ENCODE peak calls at places on chromosomes 3 and 15, in four cellular contexts. One of them, this sample, is unnamed.

GRCh38 chr3:110352841-110353595 is 718.6 kb upstream of the NECTIN3 start:
- DNase-seq in HCT116: no peak
- DNase-seq in CD8-positive, alpha-beta memory T cell: no peak
- DNase-seq in neural progenitor cell: no peak
- DNase-seq in this sample: no peak

GRCh38 chr15:86756688-86757087 is 677.0 kb downstream of the AGBL1 start:
- DNase-seq in HCT116: no peak
- DNase-seq in CD8-positive, alpha-beta memory T cell: no peak
- DNase-seq in neural progenitor cell: no peak
- DNase-seq in this sample: no peak

GRCh38 chr3:14890470-14890869 is 56.9 kb upstream of the NR2C2 start:
- DNase-seq in HCT116: no peak
- DNase-seq in CD8-positive, alpha-beta memory T cell: no peak
- DNase-seq in neural progenitor cell: no peak
- DNase-seq in this sample: no peak

GRCh38 chr3:7871161-7871560 is 630.5 kb upstream of the LMCD1 start:
- DNase-seq in HCT116: no peak
- DNase-seq in CD8-positive, alpha-beta memory T cell: no peak
- DNase-seq in neural progenitor cell: no peak
- DNase-seq in this sample: no peak

GRCh38 chr3:55746808-55747413 is 259.8 kb upstream of the WNT5A start:
- DNase-seq in HCT116: no peak
- DNase-seq in CD8-positive, alpha-beta memory T cell: no peak
- DNase-seq in neural progenitor cell: no peak
- DNase-seq in this sample: no peak

GRCh38 chr3:123346041-123346440 is 102.8 kb downstream of the ADCY5 start:
- DNase-seq in HCT116: no peak
- DNase-seq in CD8-positive, alpha-beta memory T cell: no peak
- DNase-seq in neural progenitor cell: no peak
- DNase-seq in this sample: no peak

GRCh38 chr3:144380832-144381231 is 409.2 kb downstream of the DIPK2A start:
- DNase-seq in HCT116: no peak
- DNase-seq in CD8-positive, alpha-beta memory T cell: no peak
- DNase-seq in neural progenitor cell: no peak
- DNase-seq in this sample: no peak

GRCh38 chr3:101803152-101803782 is 24.3 kb downstream of the NXPE3 start:
- DNase-seq in HCT116: peak; percentile 43
- DNase-seq in CD8-positive, alpha-beta memory T cell: peak; percentile 67
- DNase-seq in neural progenitor cell: peak; percentile 77
- DNase-seq in this sample: peak; percentile 63

GRCh38 chr3:168100777-168101492 is 5.2 kb upstream of the GOLIM4 start:
- DNase-seq in HCT116: no peak
- DNase-seq in CD8-positive, alpha-beta memory T cell: no peak
- DNase-seq in neural progenitor cell: no peak
- DNase-seq in this sample: no peak

GRCh38 chr3:128149632-128150031 is 3.6 kb upstream of the EEFSEC start:
- DNase-seq in HCT116: no peak
- DNase-seq in CD8-positive, alpha-beta memory T cell: no peak
- DNase-seq in neural progenitor cell: no peak
- DNase-seq in this sample: no peak

GRCh38 chr3:197394464-197395321 is 96.3 kb upstream of the DLG1 start:
- DNase-seq in HCT116: peak; percentile 78
- DNase-seq in CD8-positive, alpha-beta memory T cell: peak; percentile 11
- DNase-seq in neural progenitor cell: no peak
- DNase-seq in this sample: peak; percentile 30

GRCh38 chr3:100710355-100711198 is 1.3 kb downstream of the TFG start:
- DNase-seq in HCT116: peak; percentile 31
- DNase-seq in CD8-positive, alpha-beta memory T cell: peak; percentile 28
- DNase-seq in neural progenitor cell: peak; percentile 47
- DNase-seq in this sample: no peak

GRCh38 chr3:190325923-190326322 is 3.7 kb upstream of the CLDN1 start:
- DNase-seq in HCT116: no peak
- DNase-seq in CD8-positive, alpha-beta memory T cell: no peak
- DNase-seq in neural progenitor cell: no peak
- DNase-seq in this sample: no peak

GRCh38 chr3:54936561-54936960 is 8.7 kb upstream of the LRTM1 start:
- DNase-seq in HCT116: no peak
- DNase-seq in CD8-positive, alpha-beta memory T cell: no peak
- DNase-seq in neural progenitor cell: no peak
- DNase-seq in this sample: no peak

GRCh38 chr3:149376728-149377407 is 581 bp downstream of the TM4SF1 start:
- DNase-seq in HCT116: no peak
- DNase-seq in CD8-positive, alpha-beta memory T cell: no peak
- DNase-seq in neural progenitor cell: no peak
- DNase-seq in this sample: peak; percentile 24

GRCh38 chr3:89560546-89560945 is 453.1 kb downstream of the EPHA3 start:
- DNase-seq in HCT116: no peak
- DNase-seq in CD8-positive, alpha-beta memory T cell: no peak
- DNase-seq in neural progenitor cell: no peak
- DNase-seq in this sample: no peak

GRCh38 chr3:45480218-45480617 is 91.8 kb downstream of the LARS2 start:
- DNase-seq in HCT116: no peak
- DNase-seq in CD8-positive, alpha-beta memory T cell: no peak
- DNase-seq in neural progenitor cell: no peak
- DNase-seq in this sample: no peak

GRCh38 chr3:151276038-151277027 is 2.0 kb downstream of the P2RY14 start:
- DNase-seq in HCT116: no peak
- DNase-seq in CD8-positive, alpha-beta memory T cell: peak; percentile 56
- DNase-seq in neural progenitor cell: no peak
- DNase-seq in this sample: no peak

GRCh38 chr3:183275418-183275817 is 22.4 kb downstream of the B3GNT5 start:
- DNase-seq in HCT116: no peak
- DNase-seq in CD8-positive, alpha-beta memory T cell: no peak
- DNase-seq in neural progenitor cell: no peak
- DNase-seq in this sample: no peak

GRCh38 chr3:133895208-133896001 is at the start of gene RAB6B:
- DNase-seq in HCT116: no peak
- DNase-seq in CD8-positive, alpha-beta memory T cell: no peak
- DNase-seq in neural progenitor cell: peak; percentile 89
- DNase-seq in this sample: peak; percentile 34

GRCh38 chr15:55319537-55320325 is 709 bp downstream of the PIGB start:
- DNase-seq in HCT116: no peak
- DNase-seq in CD8-positive, alpha-beta memory T cell: no peak
- DNase-seq in neural progenitor cell: peak; percentile 7
- DNase-seq in this sample: no peak

GRCh38 chr3:138389144-138389601 is 40.8 kb downstream of the MRAS start:
- DNase-seq in HCT116: no peak
- DNase-seq in CD8-positive, alpha-beta memory T cell: no peak
- DNase-seq in neural progenitor cell: no peak
- DNase-seq in this sample: no peak

GRCh38 chr3:177131927-177132636 is 65.2 kb downstream of the TBL1XR1 start:
- DNase-seq in HCT116: no peak
- DNase-seq in CD8-positive, alpha-beta memory T cell: no peak
- DNase-seq in neural progenitor cell: no peak
- DNase-seq in this sample: no peak

GRCh38 chr3:11482024-11482423 is 161.7 kb downstream of the VGLL4 start:
- DNase-seq in HCT116: no peak
- DNase-seq in CD8-positive, alpha-beta memory T cell: no peak
- DNase-seq in neural progenitor cell: no peak
- DNase-seq in this sample: peak; percentile 82

DNA sequence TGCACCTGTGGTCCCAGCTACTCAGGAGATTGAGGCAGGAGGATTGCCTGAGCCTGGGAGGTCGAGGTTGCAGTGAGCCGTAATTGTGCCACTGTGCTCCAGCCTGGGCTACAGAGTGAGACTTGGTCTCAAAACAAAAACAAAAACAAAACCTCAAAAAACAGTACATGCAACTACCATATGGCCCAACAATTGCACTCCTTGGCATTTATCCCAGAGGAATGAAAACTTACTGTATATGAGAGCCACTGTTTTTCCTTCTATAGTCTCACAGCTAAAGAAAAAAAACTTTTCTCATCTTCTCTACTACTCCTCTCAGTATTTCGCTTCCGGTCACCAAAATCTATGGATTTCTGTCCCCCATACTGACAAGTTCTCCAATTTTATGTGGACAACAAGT is 84.3 kb downstream of the FLNB start:
- DNase-seq in HCT116: no peak
- DNase-seq in CD8-positive, alpha-beta memory T cell: no peak
- DNase-seq in neural progenitor cell: no peak
- DNase-seq in this sample: no peak
- H3K36me3 ChIP-seq in HCT116: peaks cover 6% of the 10 kb centered on the region
- H3K36me3 ChIP-seq in CD8-positive, alpha-beta memory T cell: no peaks in the 10 kb centered on the region
- H3K36me3 ChIP-seq in neural progenitor cell: no peaks in the 10 kb centered on the region
- H3K36me3 ChIP-seq in this sample: no peaks in the 10 kb centered on the region

DNA sequence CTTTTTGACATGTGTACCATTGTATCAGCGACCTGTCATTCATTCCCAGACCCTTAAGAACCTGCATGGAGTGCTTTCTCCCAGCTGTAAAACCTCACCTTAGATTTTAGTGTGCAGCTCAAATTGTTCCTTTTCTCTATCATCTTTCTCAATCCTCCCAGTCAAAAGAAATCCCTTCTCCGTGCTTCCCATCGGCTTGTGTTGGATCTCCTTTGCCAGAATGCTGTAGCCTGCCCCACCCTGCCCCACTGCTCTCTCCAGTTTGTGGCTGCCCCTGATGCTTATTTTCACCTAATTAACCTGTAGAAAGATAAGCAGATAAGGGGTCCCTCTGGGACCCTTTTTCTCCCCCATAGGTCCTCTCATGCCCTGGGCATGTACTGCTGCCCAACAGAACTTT is 51.1 kb downstream of the ANXA2 start:
- DNase-seq in HCT116: no peak
- DNase-seq in CD8-positive, alpha-beta memory T cell: no peak
- DNase-seq in neural progenitor cell: no peak
- DNase-seq in this sample: no peak
- H3K36me3 ChIP-seq in HCT116: peaks cover 49% of the 10 kb centered on the region
- H3K36me3 ChIP-seq in CD8-positive, alpha-beta memory T cell: peaks cover 32% of the 10 kb centered on the region
- H3K36me3 ChIP-seq in neural progenitor cell: no peaks in the 10 kb centered on the region
- H3K36me3 ChIP-seq in this sample: no peaks in the 10 kb centered on the region

GRCh38 chr15:74622758-74623157 is 7.1 kb downstream of the CLK3 start:
- DNase-seq in HCT116: no peak
- DNase-seq in CD8-positive, alpha-beta memory T cell: no peak
- DNase-seq in neural progenitor cell: no peak
- DNase-seq in this sample: no peak

GRCh38 chr15:74621546-74621920 is 5.9 kb downstream of the CLK3 start:
- DNase-seq in HCT116: no peak
- DNase-seq in CD8-positive, alpha-beta memory T cell: no peak
- DNase-seq in neural progenitor cell: no peak
- DNase-seq in this sample: no peak

GRCh38 chr15:74621936-74622335 is 6.3 kb downstream of the CLK3 start:
- DNase-seq in HCT116: no peak
- DNase-seq in CD8-positive, alpha-beta memory T cell: no peak
- DNase-seq in neural progenitor cell: peak; percentile 54
- DNase-seq in this sample: peak; percentile 36

GRCh38 chr15:74619916-74620635 is 4.4 kb downstream of the CLK3 start:
- DNase-seq in HCT116: no peak
- DNase-seq in CD8-positive, alpha-beta memory T cell: no peak
- DNase-seq in neural progenitor cell: no peak
- DNase-seq in this sample: no peak

DNA sequence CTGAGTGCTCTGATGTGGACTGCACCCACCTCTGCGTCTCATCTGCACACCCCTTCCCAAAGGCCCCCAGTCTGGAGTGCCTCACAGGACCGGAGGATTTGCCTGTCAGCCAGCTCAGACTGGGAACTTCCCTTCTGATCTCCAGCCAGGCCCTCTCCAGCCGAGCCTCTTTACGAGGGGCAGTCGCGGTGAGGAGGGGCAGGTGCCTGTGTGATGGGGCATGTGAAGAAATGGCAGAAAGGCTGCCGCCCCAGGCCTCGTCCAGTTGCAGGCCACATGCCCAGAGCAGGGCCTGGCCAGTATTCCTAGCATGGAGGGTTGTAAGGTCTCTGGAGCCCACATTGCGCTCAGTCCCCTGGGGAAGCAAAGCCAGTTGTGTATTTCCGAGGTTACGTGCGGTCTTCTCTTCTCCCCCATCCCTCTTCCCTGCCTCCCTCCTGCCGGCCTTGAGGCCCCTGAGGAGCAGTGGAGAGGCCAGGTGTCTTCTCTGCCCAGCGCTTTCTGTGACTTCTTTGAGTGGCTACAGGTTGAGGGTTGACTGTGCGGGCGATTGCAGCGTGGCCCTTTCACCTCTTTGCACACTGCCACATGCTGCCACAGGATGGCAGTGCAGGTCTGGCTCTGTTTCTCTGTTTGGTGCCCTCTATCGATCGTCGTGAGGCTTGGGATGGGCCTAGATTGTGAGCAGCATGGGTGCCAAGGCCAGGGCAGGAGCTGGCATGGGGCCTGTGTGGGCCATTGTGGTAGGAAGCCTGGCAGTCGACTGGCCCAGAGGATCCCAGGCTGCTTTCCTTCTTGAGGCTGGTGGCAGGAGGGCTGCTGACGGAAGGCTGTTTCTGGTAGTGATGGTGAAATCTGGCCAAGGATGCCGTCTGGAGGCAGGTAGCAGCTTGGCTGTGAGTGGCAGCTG is 5.3 kb downstream of the CLK3 start:
- DNase-seq in HCT116: peak; percentile 77
- DNase-seq in CD8-positive, alpha-beta memory T cell: peak; percentile 64
- DNase-seq in neural progenitor cell: peak; percentile 84
- DNase-seq in this sample: peak; percentile 51
- H3K36me3 ChIP-seq in HCT116: peaks cover 37% of the 10 kb centered on the region
- H3K36me3 ChIP-seq in CD8-positive, alpha-beta memory T cell: peaks cover 66% of the 10 kb centered on the region
- H3K36me3 ChIP-seq in neural progenitor cell: no peaks in the 10 kb centered on the region
- H3K36me3 ChIP-seq in this sample: no peaks in the 10 kb centered on the region

DNA sequence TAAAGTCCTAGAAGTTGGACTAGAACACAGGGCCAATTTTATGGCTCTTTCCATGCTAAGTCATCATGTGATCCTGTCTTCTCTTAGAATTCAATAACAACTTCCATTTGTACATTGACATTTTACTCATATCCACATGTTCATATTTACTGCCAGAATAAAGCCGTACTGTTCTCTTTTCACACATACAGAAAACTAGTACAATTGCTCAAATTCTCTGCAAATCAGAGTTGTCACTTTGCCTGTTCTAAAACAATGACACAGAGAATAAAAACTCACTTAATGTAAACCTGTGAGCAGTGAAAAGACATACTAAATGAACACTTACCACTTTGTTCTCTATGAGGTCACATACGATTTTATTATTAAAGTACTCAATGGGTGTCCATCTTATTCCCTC is 3.5 kb downstream of the LDHAL6B start:
- DNase-seq in HCT116: no peak
- DNase-seq in CD8-positive, alpha-beta memory T cell: no peak
- DNase-seq in neural progenitor cell: no peak
- DNase-seq in this sample: no peak
- H3K36me3 ChIP-seq in HCT116: peaks cover 8% of the 10 kb centered on the region
- H3K36me3 ChIP-seq in CD8-positive, alpha-beta memory T cell: no peaks in the 10 kb centered on the region
- H3K36me3 ChIP-seq in neural progenitor cell: no peaks in the 10 kb centered on the region
- H3K36me3 ChIP-seq in this sample: no peaks in the 10 kb centered on the region